ENCODE peak calls at places on chromosome 1, in five cellular contexts. C is HCT116, X is K562, D is HepG2, P is H1. V is an unnamed sample.

GRCh38 chr1:235831148-235831547 is 35.6 kb downstream of the LYST start:
- DNase-seq in C (no peak), X (no peak), D (no peak), P (no peak), V (no peak)

GRCh38 chr1:60277269-60277668 is 203.7 kb upstream of the C1orf87 start:
- DNase-seq in C (no peak), X (no peak), D (no peak), P (no peak), V (no peak)

GRCh38 chr1:160629286-160630210 is 17.3 kb downstream of the SLAMF1 start:
- DNase-seq in C (no peak), X (no peak), D (no peak), P (no peak), V (no peak)

GRCh38 chr1:180842052-180842451 is 70.6 kb upstream of the KIAA1614 start:
- DNase-seq in C (no peak), X (no peak), D (no peak), P (no peak), V (no peak)

GRCh38 chr1:209790286-209791193 is 6.2 kb upstream of the C1orf74 start:
- DNase-seq in C (no peak), X (no peak), D (peak), P (no peak), V (no peak)

GRCh38 chr1:23930861-23931471 is 17.8 kb upstream of the CNR2 start:
- DNase-seq in C (no peak), X (peak), D (no peak), P (no peak), V (no peak)

GRCh38 chr1:18109756-18110597 is 2.4 kb downstream of the IGSF21 start:
- DNase-seq in C (no peak), X (peak), D (no peak), P (peak), V (no peak)

GRCh38 chr1:160716013-160716412 is 4.4 kb upstream of the CD48 start:
- DNase-seq in C (no peak), X (no peak), D (no peak), P (no peak), V (no peak)

GRCh38 chr1:27555700-27556424 is 48.1 kb downstream of the AHDC1 start:
- DNase-seq in C (no peak), X (peak), D (no peak), P (no peak), V (no peak)

GRCh38 chr1:172354291-172354940 is 66.1 kb upstream of the C1orf105 start:
- DNase-seq in C (no peak), X (no peak), D (no peak), P (no peak), V (no peak)

GRCh38 chr1:96414598-96414997 is 307.0 kb upstream of the PTBP2 start:
- DNase-seq in C (no peak), X (no peak), D (no peak), P (no peak), V (no peak)

GRCh38 chr1:62438163-62438562 is 1.3 kb downstream of the USP1 start:
- DNase-seq in C (no peak), X (no peak), D (no peak), P (no peak), V (no peak)
- TF ChIP-seq SIN3A in C (no peak), X (no peak), D (no peak), P (no peak), V (no peak)

GRCh38 chr1:2081326-2081885 is 31.2 kb downstream of the PRKCZ start:
- DNase-seq in C (no peak), X (no peak), D (no peak), P (no peak), V (no peak)

GRCh38 chr1:2085080-2085479 is 34.9 kb downstream of the PRKCZ start:
- DNase-seq in C (no peak), X (no peak), D (no peak), P (no peak), V (no peak)

GRCh38 chr1:2084306-2084705 is 34.1 kb downstream of the PRKCZ start:
- DNase-seq in C (no peak), X (no peak), D (no peak), P (no peak), V (no peak)

GRCh38 chr1:2082064-2082463 is 31.9 kb downstream of the PRKCZ start:
- DNase-seq in C (no peak), X (no peak), D (no peak), P (no peak), V (no peak)

DNA sequence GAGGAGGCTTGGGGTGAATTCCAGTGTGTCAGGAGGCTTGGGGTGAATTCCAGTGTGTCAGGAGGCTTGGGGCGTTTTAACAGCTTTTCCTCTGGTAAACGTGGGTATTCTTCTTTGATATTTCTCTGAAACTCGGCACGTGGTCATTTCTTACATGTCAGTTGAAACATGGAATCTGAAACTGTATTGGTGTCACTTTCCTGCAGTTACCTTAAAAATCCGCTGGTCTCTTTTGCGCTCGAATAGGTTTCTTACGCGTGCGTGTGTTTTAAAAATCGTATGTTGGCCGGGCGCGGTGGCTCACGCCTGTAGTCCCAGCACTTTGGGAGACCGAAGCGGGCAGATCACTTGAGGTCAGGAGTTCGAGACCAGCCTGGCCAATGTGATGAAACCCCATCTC is 33.5 kb downstream of the PRKCZ start:
- DNase-seq in C (no peak), X (no peak), D (no peak), P (no peak), V (no peak)
- TF ChIP-seq POLR2AphosphoS5 in C (no peak), X (no peak), D (no peak), P (no peak), V (no peak)

DNA sequence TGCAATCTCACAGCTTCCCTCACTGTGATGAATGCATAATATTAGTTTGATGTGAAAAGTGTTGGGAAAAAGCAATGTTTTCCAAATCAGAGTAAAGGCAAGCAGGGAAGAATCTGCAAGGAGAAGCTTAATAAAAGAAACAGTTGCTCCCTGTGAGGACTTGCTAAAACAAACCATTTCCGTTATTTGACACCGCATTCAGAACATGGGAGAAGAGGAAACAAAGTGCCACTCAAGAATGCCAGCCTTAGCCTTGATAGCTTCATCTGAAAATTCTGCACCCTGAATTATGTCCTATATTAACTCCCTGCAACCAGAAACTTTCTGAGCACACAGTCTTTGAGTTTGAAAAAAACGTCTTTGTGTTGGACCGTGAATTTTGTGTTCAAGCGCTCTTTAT is 208.7 kb downstream of the DAB1 start:
- DNase-seq in C (no peak), X (no peak), D (no peak), P (no peak), V (no peak)
- H3K27ac ChIP-seq in C (no peak), X (no peak), D (no peak), P (no peak), V (no peak)

GRCh38 chr1:94720091-94720793 is 99.9 kb upstream of the SLC44A3 start:
- DNase-seq in C (no peak), X (no peak), D (no peak), P (no peak), V (no peak)
- TF ChIP-seq SIN3A in C (no peak), X (no peak), D (no peak), P (no peak), V (no peak)

DNA sequence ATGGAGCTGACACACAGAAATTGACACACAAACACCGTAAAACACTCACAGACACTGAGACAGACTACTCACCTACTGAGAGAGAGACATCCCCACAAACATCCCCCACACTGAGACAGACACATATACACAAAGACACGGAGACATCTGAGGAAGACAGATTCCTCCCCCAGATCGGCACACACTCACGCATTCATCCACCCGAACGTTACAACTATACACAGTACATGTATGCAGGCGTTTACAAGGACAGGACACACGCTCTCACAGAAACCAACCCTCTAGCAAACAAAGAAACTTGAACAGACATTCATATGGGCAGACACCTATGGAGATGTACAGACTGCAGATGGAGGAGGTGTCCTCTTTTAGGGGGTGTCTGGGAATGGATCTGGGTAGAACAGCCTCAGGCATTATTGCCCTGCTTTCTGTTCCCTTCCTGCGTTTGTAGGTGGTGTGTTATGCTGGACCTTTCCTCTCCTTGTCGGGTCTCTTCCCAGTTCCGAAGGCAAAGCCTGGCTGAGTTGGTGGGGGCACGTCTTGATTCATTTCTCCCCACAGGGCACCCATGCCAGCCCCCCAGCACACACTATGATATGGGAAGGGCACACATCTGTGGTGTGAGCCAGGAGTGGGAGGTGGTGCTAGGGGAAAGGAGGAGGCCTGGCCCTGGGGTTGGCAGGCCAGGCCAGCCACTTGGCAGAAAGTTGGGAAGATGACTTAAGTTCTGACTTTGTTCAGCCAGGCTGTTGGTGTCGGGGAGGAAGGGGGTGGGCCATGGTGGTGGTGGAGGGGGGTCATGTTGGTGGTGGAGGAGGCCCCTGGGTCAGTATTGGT is 1.5 kb downstream of the KIRREL1 start:
- DNase-seq in C (no peak), X (no peak), D (no peak), P (no peak), V (no peak)
- TF ChIP-seq POLR2AphosphoS5 in C (no peak), X (no peak), D (no peak), P (no peak), V (no peak)

GRCh38 chr1:234197839-234198238 is 175.4 kb upstream of the COA6 start:
- DNase-seq in C (no peak), X (no peak), D (no peak), P (no peak), V (no peak)
- H3K27ac ChIP-seq in C (no peak), X (no peak), D (no peak), P (no peak), V (no peak)

DNA sequence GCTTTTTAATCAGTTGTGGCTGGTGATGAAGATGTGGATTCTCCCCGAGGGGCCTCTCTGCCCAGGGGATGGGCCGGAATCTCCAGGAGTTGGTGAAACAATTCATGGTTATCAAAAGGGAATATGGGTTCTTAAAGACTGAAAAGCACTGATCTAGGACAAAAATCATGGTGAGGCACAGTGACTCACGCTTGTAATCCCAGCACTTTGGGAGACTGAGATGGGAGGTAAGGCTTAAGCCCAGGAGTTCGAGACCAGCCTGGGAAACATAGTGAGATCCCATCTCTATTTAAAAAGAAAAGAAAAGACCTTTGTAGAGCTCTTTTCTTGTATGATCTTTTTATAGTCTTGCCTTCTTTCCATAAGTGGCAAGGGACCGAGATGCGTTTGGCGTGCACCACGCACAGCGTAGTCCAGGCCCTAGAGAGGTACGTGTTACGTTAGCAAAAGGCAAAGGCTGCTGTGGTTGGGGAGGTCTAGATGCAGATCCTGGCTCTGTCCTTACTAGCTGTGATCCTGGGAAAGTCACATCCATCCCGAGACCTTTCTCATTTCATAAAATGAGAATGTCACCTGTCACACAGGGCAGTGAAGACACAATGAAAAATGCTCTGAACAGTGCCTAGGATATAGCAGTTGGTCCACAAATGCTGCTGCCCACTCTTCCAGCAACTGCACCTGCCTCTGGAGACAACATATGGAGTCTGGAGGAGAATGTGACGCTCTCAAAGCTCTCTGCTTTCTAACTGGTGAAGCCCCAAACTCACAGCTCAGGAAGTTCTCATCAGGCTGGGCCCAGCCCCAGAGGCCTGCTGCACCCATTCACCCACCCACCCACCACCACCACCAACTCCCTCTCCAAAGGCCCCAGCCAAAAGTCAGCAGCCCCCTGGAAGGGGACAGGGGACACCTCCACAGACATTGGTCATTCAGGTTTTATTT is 54.8 kb downstream of the KIF21B start:
- DNase-seq in C (no peak), X (no peak), D (no peak), P (no peak), V (no peak)
- TF ChIP-seq SIN3A in C (no peak), X (no peak), D (no peak), P (no peak), V (no peak)

DNA sequence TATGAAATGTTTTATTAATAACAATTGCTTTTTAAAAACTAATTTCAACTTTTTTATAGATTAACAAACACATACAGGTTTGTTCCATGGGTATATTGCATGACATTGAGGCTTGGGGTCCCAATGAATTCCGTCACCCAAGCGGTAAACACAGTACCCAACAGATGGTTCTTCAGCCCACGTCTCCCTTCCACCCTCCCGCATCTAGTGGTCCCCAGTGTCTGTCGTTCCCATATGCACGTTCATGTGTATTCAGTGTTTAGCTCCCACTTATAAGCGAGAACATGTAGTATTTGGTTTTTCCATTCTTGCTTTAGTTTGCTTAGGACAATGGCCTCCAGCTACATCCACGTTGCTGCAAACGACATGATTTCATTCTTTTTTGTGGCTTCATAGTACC is 48.6 kb downstream of the NOS1AP start:
- DNase-seq in C (no peak), X (no peak), D (no peak), P (no peak), V (no peak)
- TF ChIP-seq POLR2AphosphoS5 in C (no peak), X (no peak), D (no peak), P (no peak), V (no peak)

GRCh38 chr1:38028671-38029070 is 16.1 kb downstream of the UTP11 start:
- DNase-seq in C (no peak), X (no peak), D (no peak), P (no peak), V (no peak)
- H3K27ac ChIP-seq in C (no peak), X (no peak), D (no peak), P (no peak), V (no peak)

GRCh38 chr1:150321826-150322166 is 463 bp downstream of the PRPF3 start:
- DNase-seq in C (no peak), X (no peak), D (no peak), P (no peak), V (no peak)

GRCh38 chr1:150320667-150320978 is 710 bp upstream of the PRPF3 start:
- DNase-seq in C (no peak), X (no peak), D (no peak), P (no peak), V (no peak)

GRCh38 chr1:150322310-150322709 is 977 bp downstream of the PRPF3 start:
- DNase-seq in C (no peak), X (no peak), D (peak), P (no peak), V (no peak)
- TF ChIP-seq SIN3A in C (no peak), X (no peak), D (no peak), P (no peak), V (no peak)